ENCODE peak calls at places on chromosomes 12 and 14, in four cellular contexts. U, Q, Z and H are unnamed samples.

GRCh38 chr12:107522692-107523477 is 162.7 kb upstream of the PWP1 start:
- DNase-seq in U (no peak), Q (no peak), Z (no peak), H (no peak)

GRCh38 chr14:77603654-77604270 is 12.7 kb downstream of the SPTLC2 start:
- DNase-seq in U (no peak), Q (peak), Z (no peak), H (no peak)

GRCh38 chr12:77521458-77522115 is 309.1 kb upstream of the NAV3 start:
- DNase-seq in U (no peak), Q (peak), Z (no peak), H (no peak)

GRCh38 chr12:67647251-67647546 is 1.3 kb upstream of the DYRK2 start:
- DNase-seq in U (no peak), Q (no peak), Z (no peak), H (no peak)

GRCh38 chr12:4518106-4518728 is 20.5 kb upstream of the RAD51AP1 start:
- DNase-seq in U (no peak), Q (peak), Z (no peak), H (no peak)

GRCh38 chr12:49983892-49984291 is 11.1 kb downstream of the AQP6 start:
- DNase-seq in U (no peak), Q (peak), Z (no peak), H (no peak)

GRCh38 chr12:51788876-51789275 is 59.6 kb downstream of the FIGNL2 start:
- DNase-seq in U (no peak), Q (peak), Z (no peak), H (no peak)

GRCh38 chr14:88229428-88229827 is 93.6 kb downstream of the KCNK10 start:
- DNase-seq in U (no peak), Q (no peak), Z (no peak), H (no peak)

GRCh38 chr12:133130808-133131128 is 341 bp downstream of the ZNF10 start:
- DNase-seq in U (no peak), Q (peak), Z (peak), H (peak)

GRCh38 chr12:16585781-16586180 is 20.2 kb downstream of the LMO3 start:
- DNase-seq in U (no peak), Q (no peak), Z (no peak), H (no peak)

GRCh38 chr12:120489018-120489417 is 6.9 kb upstream of the DYNLL1 start:
- DNase-seq in U (no peak), Q (no peak), Z (no peak), H (no peak)

GRCh38 chr14:52219488-52220084 is 47.9 kb upstream of the PTGDR start:
- DNase-seq in U (no peak), Q (no peak), Z (no peak), H (no peak)

GRCh38 chr12:53355121-53355520 is 19.0 kb upstream of the SP7 start:
- DNase-seq in U (no peak), Q (no peak), Z (no peak), H (no peak)

GRCh38 chr12:65667932-65668331 is 156.4 kb upstream of the HMGA2 start:
- DNase-seq in U (no peak), Q (no peak), Z (no peak), H (no peak)

GRCh38 chr12:113242560-113242959 is 21.3 kb downstream of the TPCN1 start:
- DNase-seq in U (no peak), Q (no peak), Z (no peak), H (no peak)

GRCh38 chr12:207804-208203 is 6.2 kb downstream of the SLC6A12 start:
- DNase-seq in U (no peak), Q (no peak), Z (no peak), H (no peak)

GRCh38 chr12:100632445-100632892 is 59.0 kb downstream of the GAS2L3 start:
- DNase-seq in U (no peak), Q (no peak), Z (no peak), H (no peak)

GRCh38 chr12:68468036-68468435 is 135.9 kb upstream of the MDM1 start:
- DNase-seq in U (no peak), Q (peak), Z (no peak), H (no peak)

GRCh38 chr14:103847954-103848719 is 762 bp upstream of the PPP1R13B start:
- DNase-seq in U (no peak), Q (no peak), Z (no peak), H (no peak)

GRCh38 chr12:57549909-57550627 is at the start of gene KIF5A:
- DNase-seq in U (no peak), Q (peak), Z (peak), H (peak)

GRCh38 chr12:15322164-15323054 is at the start of gene PTPRO:
- DNase-seq in U (no peak), Q (peak), Z (no peak), H (no peak)

GRCh38 chr14:35401853-35402252 is 2.7 kb downstream of the NFKBIA start:
- DNase-seq in U (no peak), Q (no peak), Z (no peak), H (no peak)

GRCh38 chr14:68020999-68021663 is 201.6 kb downstream of the RAD51B start:
- DNase-seq in U (no peak), Q (no peak), Z (no peak), H (no peak)

GRCh38 chr12:100199023-100199346 is 1.6 kb upstream of the ACTR6 start:
- DNase-seq in U (no peak), Q (no peak), Z (no peak), H (no peak)

GRCh38 chr14:104229621-104230041 is 91.2 kb downstream of the KIF26A start:
- DNase-seq in U (no peak), Q (no peak), Z (no peak), H (no peak)

GRCh38 chr12:10067942-10068341 is 30.8 kb downstream of the CLEC1A start:
- DNase-seq in U (no peak), Q (no peak), Z (no peak), H (no peak)

GRCh38 chr12:38157933-38158401 is 158.6 kb upstream of the ALG10B start:
- DNase-seq in U (no peak), Q (no peak), Z (no peak), H (no peak)

GRCh38 chr12:88305491-88305890 is 163.4 kb downstream of the TMTC3 start:
- DNase-seq in U (no peak), Q (no peak), Z (no peak), H (no peak)